ENCODE peak calls at places on chromosomes 11 and 22, in seven cellular contexts. I is stimulated activated CD4-positive, alpha-beta T cell treated with anti-CD3 and anti-CD28 coated beads, Interleukin-12 subunit alpha, Interleukin-12 subunit beta, amount 100 ng/mL, for 4 hours; Z is astrocyte; X is H7; Q is ACHN; K is heart right ventricle; W is left ventricle myocardium inferior. E is an unnamed sample.
A peak's percentile ranks its signal among the peaks of the same experiment; 100 is the strongest.

GRCh38 chr11:96875772-96876171 is 486.0 kb downstream of the JRKL start:
- DNase-seq in K (no peak), X (no peak), I (no peak), W (no peak), Q (no peak), Z (no peak), E (no peak)

GRCh38 chr11:47010192-47010591 is 73.6 kb downstream of the CSTPP1 start:
- DNase-seq in X (no peak), I (no peak), Z (no peak), W (no peak), Q (no peak), K (no peak), E (no peak)

GRCh38 chr11:72869845-72870244 is 55.6 kb downstream of the ATG16L2 start:
- DNase-seq in K (no peak), Q (peak; percentile 12), W (no peak), X (no peak), I (no peak), Z (no peak), E (no peak)

GRCh38 chr11:121936781-121937447 is 179.1 kb downstream of the BLID start:
- DNase-seq in W (no peak), X (no peak), Z (peak; percentile 79), K (no peak), Q (no peak), I (no peak), E (no peak)

GRCh38 chr22:35995772-35996171 is 32.9 kb downstream of the RBFOX2 start:
- DNase-seq in X (no peak), Z (peak; percentile 93), I (no peak), Q (no peak), W (peak; percentile 77), K (peak; percentile 58), E (peak; percentile 79)

GRCh38 chr11:60970369-60970774 is 1.1 kb upstream of the CD6 start:
- DNase-seq in Q (peak; percentile 40), I (peak; percentile 82), K (peak; percentile 69), Z (no peak), W (peak; percentile 51), X (peak; percentile 86), E (peak; percentile 42)

GRCh38 chr11:96748639-96749370 is 359.0 kb downstream of the JRKL start:
- DNase-seq in K (no peak), Q (no peak), X (no peak), I (no peak), W (no peak), Z (peak; percentile 40), E (no peak)

GRCh38 chr11:63761173-63761572 is 7.4 kb downstream of the ZFTA start:
- DNase-seq in W (no peak), I (no peak), Q (no peak), Z (no peak), X (peak; percentile 87), K (no peak), E (no peak)

GRCh38 chr11:17774232-17775034 is 39.9 kb downstream of the KCNC1 start:
- DNase-seq in K (no peak), I (no peak), W (no peak), Q (no peak), X (no peak), Z (no peak), E (no peak)

GRCh38 chr11:14078941-14079522 is 116.5 kb downstream of the SPON1 start:
- DNase-seq in Q (no peak), K (no peak), X (no peak), W (no peak), I (no peak), Z (no peak), E (no peak)

GRCh38 chr11:120719348-120719747 is 207.8 kb downstream of the GRIK4 start:
- DNase-seq in Z (no peak), I (no peak), Q (no peak), W (no peak), K (no peak), X (no peak), E (no peak)

GRCh38 chr11:64909653-64910343 is 7.2 kb downstream of the ATG2A start:
- DNase-seq in Q (no peak), I (no peak), K (no peak), W (no peak), Z (no peak), X (no peak), E (peak; percentile 52)

GRCh38 chr22:43490311-43490710 is 78.5 kb downstream of the MPPED1 start:
- DNase-seq in Q (no peak), X (no peak), W (no peak), Z (no peak), K (no peak), I (no peak), E (no peak)

GRCh38 chr22:29277927-29278326 is 9.9 kb downstream of the EWSR1 start:
- DNase-seq in Z (no peak), X (no peak), W (no peak), Q (no peak), I (no peak), K (no peak), E (no peak)

GRCh38 chr11:66495401-66495844 is 15.0 kb upstream of the BBS1 start:
- DNase-seq in K (no peak), X (peak; percentile 68), Z (no peak), I (no peak), Q (no peak), W (no peak), E (no peak)

GRCh38 chr11:130128626-130129025 is 31.0 kb upstream of the ST14 start:
- DNase-seq in W (no peak), X (no peak), Z (no peak), K (no peak), Q (no peak), I (no peak), E (no peak)

GRCh38 chr11:77299528-77299993 is 1.9 kb downstream of the GDPD4 start:
- DNase-seq in Q (no peak), K (no peak), W (no peak), Z (peak; percentile 24), I (no peak), X (no peak), E (no peak)

E was measured in heart left ventricle.